ENCODE peak calls at places on chromosome 14, in seven cellular contexts. B is A549, K is H9, P is RWPE1, F is lower lobe of right lung, R is IMR-90, O is lung. J is an unnamed sample.

GRCh38 chr14:74491952-74492351 is 1.2 kb downstream of the NPC2 start:
- DNase-seq in K (no peak), B (peak; percentile 59), O (no peak), F (no peak), P (peak; percentile 50), R (peak; percentile 40), J (no peak)

GRCh38 chr14:97033556-97034081 is 236.4 kb downstream of the VRK1 start:
- DNase-seq in F (no peak), K (peak; percentile 52), B (no peak), R (no peak), O (no peak), P (no peak), J (no peak)

GRCh38 chr14:22822619-22823551 is 6.8 kb upstream of the MRPL52 start:
- DNase-seq in F (peak; percentile 80), O (peak; percentile 78), K (peak; percentile 97), R (peak; percentile 86), P (no peak), B (peak; percentile 83), J (peak; percentile 62)

GRCh38 chr14:33791971-33792370 is 158.9 kb downstream of the EGLN3 start:
- DNase-seq in K (no peak), P (no peak), B (no peak), F (no peak), O (no peak), R (no peak), J (no peak)

GRCh38 chr14:31855262-31855661 is 221.8 kb upstream of the ARHGAP5 start:
- DNase-seq in P (no peak), B (no peak), O (no peak), F (no peak), K (no peak), R (no peak), J (no peak)

GRCh38 chr14:65255029-65255545 is 152.8 kb upstream of the MAX start:
- DNase-seq in B (peak; percentile 79), O (no peak), F (no peak), P (peak; percentile 72), K (no peak), R (peak; percentile 82), J (no peak)

GRCh38 chr14:53055003-53055402 is 98.1 kb downstream of the DDHD1 start:
- DNase-seq in R (peak; percentile 72), K (no peak), F (no peak), O (no peak), P (peak; percentile 38), B (peak; percentile 55), J (peak; percentile 42)

GRCh38 chr14:76546426-76547221 is 170.7 kb downstream of the ESRRB start:
- DNase-seq in R (no peak), F (no peak), K (peak; percentile 78), P (peak; percentile 39), O (no peak), B (peak; percentile 50), J (no peak)

GRCh38 chr14:22977684-22978486 is 4.5 kb downstream of the AJUBA start:
- DNase-seq in F (peak; percentile 82), O (peak; percentile 84), K (peak; percentile 92), B (peak; percentile 88), P (peak; percentile 89), R (peak; percentile 67), J (no peak)

GRCh38 chr14:90382491-90383125 is 14.2 kb upstream of the CALM1 start:
- DNase-seq in B (peak; percentile 75), F (peak; percentile 78), R (peak; percentile 79), O (peak; percentile 69), K (no peak), P (peak; percentile 30), J (no peak)

GRCh38 chr14:74835607-74836250 is 40.2 kb downstream of the PROX2 start:
- DNase-seq in B (no peak), P (no peak), R (no peak), F (no peak), O (no peak), K (no peak), J (no peak)

GRCh38 chr14:106530031-106530422 is 1003.6 kb downstream of the TMEM121 start:
- DNase-seq in F (no peak), R (no peak), P (no peak), K (no peak), B (no peak), O (no peak), J (no peak)

GRCh38 chr14:22505751-22506710 is 83.0 kb downstream of the DAD1 start:
- DNase-seq in R (no peak), O (no peak), K (no peak), F (no peak), B (no peak), P (no peak), J (no peak)

GRCh38 chr14:37594916-37595808 is at the start of the genes FOXA1 and TTC6:
- DNase-seq in B (peak; percentile 83), F (peak; percentile 79), P (peak; percentile 46), K (peak; percentile 81), O (peak; percentile 70), R (peak; percentile 24), J (no peak)

GRCh38 chr14:28375295-28375694 is 391.3 kb upstream of the FOXG1 start:
- DNase-seq in O (no peak), F (no peak), P (no peak), K (peak; percentile 63), B (peak; percentile 19), R (no peak), J (no peak)

GRCh38 chr14:104892517-104893434 is 27.7 kb downstream of the CEP170B start:
- DNase-seq in O (no peak), P (no peak), R (no peak), F (no peak), K (peak; percentile 50), B (no peak), J (no peak)

GRCh38 chr14:23610090-23610814 is 25.9 kb upstream of the DHRS2 start:
- DNase-seq in R (no peak), K (no peak), F (no peak), O (no peak), B (no peak), P (no peak), J (no peak)

GRCh38 chr14:93034671-93034994 is 81.1 kb downstream of the ITPK1 start:
- DNase-seq in O (no peak), P (no peak), B (no peak), F (no peak), K (no peak), R (no peak), J (no peak)

GRCh38 chr14:74867673-74868072 is 8.3 kb downstream of the PROX2 start:
- DNase-seq in P (no peak), O (no peak), F (no peak), K (no peak), B (no peak), R (peak; percentile 28), J (no peak)

GRCh38 chr14:93337143-93337753 is 4.4 kb upstream of the BTBD7 start:
- DNase-seq in F (no peak), P (no peak), O (no peak), K (peak; percentile 72), R (no peak), B (no peak), J (no peak)

GRCh38 chr14:80607430-80608200 is 333.9 kb downstream of the CEP128 start:
- DNase-seq in P (no peak), R (no peak), F (no peak), K (no peak), B (no peak), O (no peak), J (no peak)
- H3K27ac ChIP-seq in P (no peak overlapping the region), R (no peak overlapping the region), F (no peak overlapping the region), K (no peak overlapping the region), B (peak overlapping the region; percentile 5), O (no peak overlapping the region), J (no peak overlapping the region)

DNA sequence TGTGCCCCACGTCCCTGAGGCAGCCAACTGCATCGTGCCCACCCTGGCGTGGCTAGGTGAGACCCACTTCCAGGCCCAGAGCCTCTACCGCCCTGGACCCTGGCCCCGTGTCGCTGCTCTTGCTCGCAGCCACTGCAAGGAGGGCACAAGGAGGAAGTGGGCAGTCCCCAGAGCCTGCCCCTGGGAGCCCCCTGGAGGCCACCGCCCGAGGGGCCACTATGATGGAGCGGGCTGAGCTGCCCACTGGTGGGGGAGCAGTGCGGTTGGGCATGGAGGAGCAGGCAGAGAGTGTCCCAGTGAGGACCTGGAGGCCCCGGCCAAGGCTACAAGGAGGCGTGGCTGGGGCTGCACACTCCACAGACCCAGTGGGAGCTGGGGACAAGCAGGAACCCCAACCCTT is 323.6 kb downstream of the PCNX1 start:
- DNase-seq in P (no peak), K (peak; percentile 60), O (no peak), B (no peak), F (no peak), R (no peak), J (no peak)
- TF ChIP-seq CTCF in P (no peak), K (peak; percentile 27), O (no peak), B (no peak), F (no peak), R (no peak), J (no peak)

DNA sequence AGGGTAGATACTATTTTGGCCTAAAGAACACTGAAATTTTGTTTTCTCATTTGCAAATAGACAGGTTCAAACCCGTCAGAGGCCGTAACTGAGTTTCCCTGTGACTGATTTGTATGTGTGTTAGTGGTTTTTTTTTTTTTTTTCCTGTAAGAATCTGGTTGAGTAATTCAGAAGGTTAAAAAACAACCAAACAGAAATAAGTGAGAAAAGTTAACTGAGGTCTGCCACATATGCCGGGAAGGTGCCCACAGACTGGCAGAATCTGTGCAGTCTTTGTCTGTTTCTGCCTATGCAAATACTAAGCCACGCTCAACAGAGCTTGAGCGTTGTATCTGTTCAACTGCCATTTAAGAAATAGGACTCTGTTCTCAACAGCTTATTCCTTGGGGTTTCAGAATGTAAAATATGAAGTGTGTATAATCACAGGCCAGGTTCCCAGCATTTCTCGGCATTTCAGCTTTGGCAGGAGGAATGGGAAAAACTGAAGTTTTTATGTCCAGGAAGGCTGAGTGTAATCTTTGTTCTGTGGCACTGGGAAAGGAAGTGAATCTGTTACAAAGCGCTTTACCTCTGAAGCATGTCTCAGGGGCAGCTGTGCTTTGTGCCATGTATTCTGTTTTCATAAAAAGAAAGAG is 181.9 kb downstream of the PRKCH start:
- DNase-seq in P (no peak), R (peak; percentile 33), O (no peak), K (no peak), B (no peak), F (no peak), J (no peak)
- H3K27ac ChIP-seq in P (peak overlapping the region; percentile 38), R (peak overlapping the region; percentile 33), O (no peak overlapping the region), K (peak overlapping the region; percentile 91), B (peak overlapping the region; percentile 72), F (peak overlapping the region; percentile 37), J (no peak overlapping the region)

DNA sequence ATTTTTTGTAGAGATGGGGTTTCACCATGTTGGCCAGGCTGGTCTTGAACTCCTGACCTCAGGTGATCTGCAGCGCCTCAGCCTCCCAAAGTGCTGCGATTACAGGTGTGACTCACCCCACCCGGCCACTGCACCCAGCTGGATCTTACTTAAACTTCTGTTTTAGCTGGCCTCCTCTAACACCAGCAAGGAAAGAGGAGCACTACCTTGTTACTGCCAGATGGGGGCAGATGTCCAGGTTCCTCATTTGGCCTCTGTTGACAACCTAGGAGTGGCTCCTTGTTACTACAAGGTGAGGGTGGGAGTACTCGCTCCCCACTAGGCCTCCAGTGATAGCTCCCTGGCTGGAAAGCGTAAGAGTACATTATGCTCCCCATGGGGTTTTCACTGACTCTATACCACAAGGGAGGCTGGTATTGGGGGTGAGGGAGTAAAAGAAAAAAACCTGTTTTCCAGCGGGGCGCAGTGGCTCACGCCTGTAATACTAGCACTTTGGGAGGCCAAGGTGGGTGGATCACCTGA is 13.1 kb upstream of the ARF6 start:
- DNase-seq in F (peak; percentile 58), R (peak; percentile 54), B (peak; percentile 89), P (no peak), O (no peak), K (peak; percentile 87), J (no peak)
- TF ChIP-seq CTCF in F (peak; percentile 72), R (peak; percentile 53), B (peak; percentile 53), P (peak; percentile 38), O (peak; percentile 38), K (peak; percentile 79), J (peak; percentile 65)

J was measured in AG04450.